ENCODE peak calls at places on chromosomes 11 and 22, in four cellular contexts. One of them, this sample, is unnamed.

GRCh38 chr22:19410941-19411689 is 20.4 kb downstream of the HIRA start:
- DNase-seq in neural crest cell: no peak
- DNase-seq in effector memory CD8-positive, alpha-beta T cell: no peak
- DNase-seq in NCI-H1092 treated with DMSO at 0.1 percent for 48 hours: peak
- DNase-seq in this sample: no peak

GRCh38 chr22:50526849-50527801 is 1.7 kb upstream of the SCO2 start:
- DNase-seq in effector memory CD8-positive, alpha-beta T cell: no peak
- DNase-seq in NCI-H1092 treated with DMSO at 0.1 percent for 48 hours: no peak
- DNase-seq in neural crest cell: no peak
- DNase-seq in this sample: no peak

GRCh38 chr11:2580061-2580421 is 119.8 kb downstream of the KCNQ1OT1 start:
- DNase-seq in NCI-H1092 treated with DMSO at 0.1 percent for 48 hours: no peak
- DNase-seq in effector memory CD8-positive, alpha-beta T cell: no peak
- DNase-seq in neural crest cell: no peak
- DNase-seq in this sample: no peak

GRCh38 chr11:117597083-117597482 is 199.9 kb downstream of the DSCAML1 start:
- DNase-seq in effector memory CD8-positive, alpha-beta T cell: no peak
- DNase-seq in NCI-H1092 treated with DMSO at 0.1 percent for 48 hours: no peak
- DNase-seq in neural crest cell: peak
- DNase-seq in this sample: no peak

GRCh38 chr11:33775064-33775807 is 916 bp upstream of the FBXO3 start:
- DNase-seq in NCI-H1092 treated with DMSO at 0.1 percent for 48 hours: no peak
- DNase-seq in neural crest cell: no peak
- DNase-seq in effector memory CD8-positive, alpha-beta T cell: no peak
- DNase-seq in this sample: no peak

GRCh38 chr11:118547132-118547531 is 16.1 kb downstream of the TMEM25 start:
- DNase-seq in neural crest cell: no peak
- DNase-seq in effector memory CD8-positive, alpha-beta T cell: no peak
- DNase-seq in NCI-H1092 treated with DMSO at 0.1 percent for 48 hours: no peak
- DNase-seq in this sample: no peak

GRCh38 chr11:73260127-73260457 is 12.0 kb upstream of the P2RY6 start:
- DNase-seq in NCI-H1092 treated with DMSO at 0.1 percent for 48 hours: no peak
- DNase-seq in effector memory CD8-positive, alpha-beta T cell: no peak
- DNase-seq in neural crest cell: no peak
- DNase-seq in this sample: no peak

GRCh38 chr11:113618360-113618759 is 87.7 kb downstream of the TMPRSS5 start:
- DNase-seq in NCI-H1092 treated with DMSO at 0.1 percent for 48 hours: no peak
- DNase-seq in neural crest cell: no peak
- DNase-seq in effector memory CD8-positive, alpha-beta T cell: no peak
- DNase-seq in this sample: no peak

GRCh38 chr11:82811369-82811768 is 77.7 kb upstream of the FAM181B start:
- DNase-seq in NCI-H1092 treated with DMSO at 0.1 percent for 48 hours: no peak
- DNase-seq in neural crest cell: no peak
- DNase-seq in effector memory CD8-positive, alpha-beta T cell: no peak
- DNase-seq in this sample: no peak

GRCh38 chr11:73195191-73196007 is 22.7 kb upstream of the P2RY2 start:
- DNase-seq in NCI-H1092 treated with DMSO at 0.1 percent for 48 hours: no peak
- DNase-seq in effector memory CD8-positive, alpha-beta T cell: no peak
- DNase-seq in neural crest cell: no peak
- DNase-seq in this sample: no peak

GRCh38 chr22:35219012-35219411 is 38.3 kb upstream of the HMGXB4 start:
- DNase-seq in NCI-H1092 treated with DMSO at 0.1 percent for 48 hours: no peak
- DNase-seq in neural crest cell: no peak
- DNase-seq in effector memory CD8-positive, alpha-beta T cell: no peak
- DNase-seq in this sample: no peak

GRCh38 chr11:12174145-12175143 is 64.1 kb downstream of the MICAL2 start:
- DNase-seq in neural crest cell: no peak
- DNase-seq in NCI-H1092 treated with DMSO at 0.1 percent for 48 hours: no peak
- DNase-seq in effector memory CD8-positive, alpha-beta T cell: no peak
- DNase-seq in this sample: no peak

GRCh38 chr11:35600439-35600838 is 17.8 kb upstream of the FJX1 start:
- DNase-seq in neural crest cell: no peak
- DNase-seq in NCI-H1092 treated with DMSO at 0.1 percent for 48 hours: no peak
- DNase-seq in effector memory CD8-positive, alpha-beta T cell: no peak
- DNase-seq in this sample: no peak

GRCh38 chr22:29690481-29690880 is 29.3 kb upstream of the CABP7 start:
- DNase-seq in neural crest cell: no peak
- DNase-seq in NCI-H1092 treated with DMSO at 0.1 percent for 48 hours: no peak
- DNase-seq in effector memory CD8-positive, alpha-beta T cell: no peak
- DNase-seq in this sample: no peak

GRCh38 chr11:62435741-62436485 is 17.1 kb downstream of the SCGB1A1 start:
- DNase-seq in neural crest cell: no peak
- DNase-seq in effector memory CD8-positive, alpha-beta T cell: no peak
- DNase-seq in NCI-H1092 treated with DMSO at 0.1 percent for 48 hours: no peak
- DNase-seq in this sample: peak

GRCh38 chr22:36368359-36368983 is 19.3 kb downstream of the MYH9 start:
- DNase-seq in neural crest cell: no peak
- DNase-seq in effector memory CD8-positive, alpha-beta T cell: no peak
- DNase-seq in NCI-H1092 treated with DMSO at 0.1 percent for 48 hours: no peak
- DNase-seq in this sample: no peak

GRCh38 chr11:115982666-115983065 is 478.5 kb upstream of the CADM1 start:
- DNase-seq in neural crest cell: no peak
- DNase-seq in effector memory CD8-positive, alpha-beta T cell: no peak
- DNase-seq in NCI-H1092 treated with DMSO at 0.1 percent for 48 hours: no peak
- DNase-seq in this sample: no peak

GRCh38 chr22:37237371-37238268 is 6.4 kb downstream of the RAC2 start:
- DNase-seq in effector memory CD8-positive, alpha-beta T cell: no peak
- DNase-seq in neural crest cell: no peak
- DNase-seq in NCI-H1092 treated with DMSO at 0.1 percent for 48 hours: no peak
- DNase-seq in this sample: no peak

GRCh38 chr11:312092-312816 is 1.6 kb upstream of the IFITM1 start:
- DNase-seq in effector memory CD8-positive, alpha-beta T cell: no peak
- DNase-seq in NCI-H1092 treated with DMSO at 0.1 percent for 48 hours: no peak
- DNase-seq in neural crest cell: no peak
- DNase-seq in this sample: no peak

GRCh38 chr11:64558065-64558745 is 32.8 kb upstream of the SLC22A12 start:
- DNase-seq in effector memory CD8-positive, alpha-beta T cell: no peak
- DNase-seq in NCI-H1092 treated with DMSO at 0.1 percent for 48 hours: no peak
- DNase-seq in neural crest cell: no peak
- DNase-seq in this sample: no peak

GRCh38 chr11:124012697-124013096 is at the start of gene OR10G4:
- DNase-seq in effector memory CD8-positive, alpha-beta T cell: no peak
- DNase-seq in NCI-H1092 treated with DMSO at 0.1 percent for 48 hours: no peak
- DNase-seq in neural crest cell: no peak
- DNase-seq in this sample: no peak

GRCh38 chr11:46381836-46382643 is 571 bp downstream of the MDK start:
- DNase-seq in neural crest cell: no peak
- DNase-seq in NCI-H1092 treated with DMSO at 0.1 percent for 48 hours: peak
- DNase-seq in effector memory CD8-positive, alpha-beta T cell: no peak
- DNase-seq in this sample: no peak

GRCh38 chr11:92436026-92436425 is 211.4 kb downstream of the FAT3 start:
- DNase-seq in neural crest cell: no peak
- DNase-seq in effector memory CD8-positive, alpha-beta T cell: no peak
- DNase-seq in NCI-H1092 treated with DMSO at 0.1 percent for 48 hours: no peak
- DNase-seq in this sample: no peak

GRCh38 chr22:24137595-24137994 is 43.7 kb upstream of the SUSD2 start:
- DNase-seq in NCI-H1092 treated with DMSO at 0.1 percent for 48 hours: no peak
- DNase-seq in neural crest cell: no peak
- DNase-seq in effector memory CD8-positive, alpha-beta T cell: no peak
- DNase-seq in this sample: no peak

GRCh38 chr11:65851811-65852507 is 6.0 kb downstream of the CFL1 start:
- DNase-seq in NCI-H1092 treated with DMSO at 0.1 percent for 48 hours: no peak
- DNase-seq in neural crest cell: no peak
- DNase-seq in effector memory CD8-positive, alpha-beta T cell: no peak
- DNase-seq in this sample: no peak

GRCh38 chr22:18947905-18948304 is 11.8 kb upstream of the PRODH start:
- DNase-seq in neural crest cell: no peak
- DNase-seq in effector memory CD8-positive, alpha-beta T cell: no peak
- DNase-seq in NCI-H1092 treated with DMSO at 0.1 percent for 48 hours: no peak
- DNase-seq in this sample: no peak

GRCh38 chr22:49129736-49130135 is 697.9 kb downstream of the BRD1 start:
- DNase-seq in NCI-H1092 treated with DMSO at 0.1 percent for 48 hours: no peak
- DNase-seq in effector memory CD8-positive, alpha-beta T cell: no peak
- DNase-seq in neural crest cell: no peak
- DNase-seq in this sample: no peak

This sample was measured in naive B cell.